ENCODE peak calls at places on chromosomes 3 and 15, in seven cellular contexts. B, J, Z, W, S, X and K are unnamed samples.

GRCh38 chr15:69848551-69849231 is 249.0 kb downstream of the TLE3 start:
- DNase-seq in B (no peak), J (no peak), Z (no peak), W (peak), S (no peak), X (no peak), K (no peak)

GRCh38 chr3:50652709-50653108 is 22.0 kb upstream of the DOCK3 start:
- DNase-seq in B (no peak), J (no peak), Z (peak), W (peak), S (peak), X (no peak), K (no peak)

GRCh38 chr3:56862352-56863062 is 60.8 kb upstream of the ARHGEF3 start:
- DNase-seq in B (no peak), J (no peak), Z (no peak), W (peak), S (no peak), X (no peak), K (peak)

GRCh38 chr3:104132566-104132997 is 1234.1 kb upstream of the ALCAM start:
- DNase-seq in B (no peak), J (no peak), Z (no peak), W (no peak), S (no peak), X (no peak), K (peak)

GRCh38 chr3:159988617-159989251 is at the start of gene IL12A:
- DNase-seq in B (peak), J (peak), Z (peak), W (peak), S (peak), X (no peak), K (peak)

GRCh38 chr3:11541321-11542303 is 102.1 kb downstream of the VGLL4 start:
- DNase-seq in B (no peak), J (no peak), Z (no peak), W (no peak), S (no peak), X (no peak), K (no peak)

GRCh38 chr3:30184102-30184810 is 422.1 kb upstream of the TGFBR2 start:
- DNase-seq in B (no peak), J (no peak), Z (no peak), W (no peak), S (no peak), X (no peak), K (no peak)

GRCh38 chr3:197501879-197502620 is 53.7 kb downstream of the BDH1 start:
- DNase-seq in B (no peak), J (peak), Z (peak), W (no peak), S (peak), X (no peak), K (peak)

GRCh38 chr3:174438501-174439156 is 420.5 kb upstream of the NAALADL2 start:
- DNase-seq in B (no peak), J (no peak), Z (no peak), W (no peak), S (no peak), X (no peak), K (peak)

GRCh38 chr3:5073374-5074085 is 48.6 kb upstream of the ARL8B start:
- DNase-seq in B (no peak), J (no peak), Z (no peak), W (no peak), S (no peak), X (no peak), K (no peak)